ENCODE peak calls at places on chromosomes 7 and 10, in eight cellular contexts. One of them, this sample, is unnamed.

GRCh38 chr10:99450156-99450555 is 19.7 kb upstream of the GOT1 start:
- DNase-seq in C1 segment of cervical spinal cord: no peak
- DNase-seq in CD4-positive, alpha-beta memory T cell: no peak
- DNase-seq in posterior cingulate gyrus: no peak
- DNase-seq in neural crest cell: no peak
- DNase-seq in DMS153: no peak
- DNase-seq in GM13976: no peak
- DNase-seq in T-helper 2 cell: no peak
- DNase-seq in this sample: no peak

GRCh38 chr10:29102636-29103035 is 186.2 kb upstream of the LYZL1 start:
- DNase-seq in CD4-positive, alpha-beta memory T cell: no peak
- DNase-seq in posterior cingulate gyrus: no peak
- DNase-seq in T-helper 2 cell: no peak
- DNase-seq in neural crest cell: no peak
- DNase-seq in DMS153: no peak
- DNase-seq in GM13976: no peak
- DNase-seq in C1 segment of cervical spinal cord: no peak
- DNase-seq in this sample: no peak

GRCh38 chr7:46559194-46559576 is 638.1 kb upstream of the IGFBP3 start:
- DNase-seq in neural crest cell: no peak
- DNase-seq in C1 segment of cervical spinal cord: no peak
- DNase-seq in posterior cingulate gyrus: no peak
- DNase-seq in GM13976: no peak
- DNase-seq in CD4-positive, alpha-beta memory T cell: no peak
- DNase-seq in DMS153: no peak
- DNase-seq in T-helper 2 cell: no peak
- DNase-seq in this sample: no peak

GRCh38 chr7:521221-522070 is 1.8 kb upstream of the PDGFA start:
- DNase-seq in posterior cingulate gyrus: no peak
- DNase-seq in CD4-positive, alpha-beta memory T cell: no peak
- DNase-seq in GM13976: peak; percentile 84
- DNase-seq in DMS153: no peak
- DNase-seq in C1 segment of cervical spinal cord: no peak
- DNase-seq in neural crest cell: peak; percentile 38
- DNase-seq in T-helper 2 cell: no peak
- DNase-seq in this sample: peak; percentile 77

GRCh38 chr10:21021843-21022594 is 124.9 kb upstream of the NEBL start:
- DNase-seq in DMS153: no peak
- DNase-seq in GM13976: no peak
- DNase-seq in posterior cingulate gyrus: no peak
- DNase-seq in C1 segment of cervical spinal cord: no peak
- DNase-seq in CD4-positive, alpha-beta memory T cell: no peak
- DNase-seq in neural crest cell: no peak
- DNase-seq in T-helper 2 cell: no peak
- DNase-seq in this sample: no peak

GRCh38 chr10:86960003-86960862 is 1.8 kb downstream of the SNCG start:
- DNase-seq in T-helper 2 cell: peak; percentile 24
- DNase-seq in GM13976: peak; percentile 88
- DNase-seq in posterior cingulate gyrus: no peak
- DNase-seq in C1 segment of cervical spinal cord: no peak
- DNase-seq in CD4-positive, alpha-beta memory T cell: peak; percentile 42
- DNase-seq in neural crest cell: peak; percentile 48
- DNase-seq in DMS153: no peak
- DNase-seq in this sample: peak; percentile 71

GRCh38 chr10:50432206-50432605 is 180.9 kb upstream of the ASAH2 start:
- DNase-seq in T-helper 2 cell: no peak
- DNase-seq in posterior cingulate gyrus: no peak
- DNase-seq in C1 segment of cervical spinal cord: no peak
- DNase-seq in DMS153: no peak
- DNase-seq in neural crest cell: no peak
- DNase-seq in CD4-positive, alpha-beta memory T cell: no peak
- DNase-seq in GM13976: no peak
- DNase-seq in this sample: no peak

GRCh38 chr10:30359373-30360206 is 10.5 kb upstream of the MTPAP start:
- DNase-seq in posterior cingulate gyrus: peak; percentile 57
- DNase-seq in CD4-positive, alpha-beta memory T cell: peak; percentile 43
- DNase-seq in T-helper 2 cell: peak; percentile 19
- DNase-seq in C1 segment of cervical spinal cord: peak; percentile 2
- DNase-seq in GM13976: peak; percentile 79
- DNase-seq in DMS153: no peak
- DNase-seq in neural crest cell: peak; percentile 72
- DNase-seq in this sample: peak; percentile 87

GRCh38 chr7:140230517-140230861 is 53.7 kb upstream of the KDM7A start:
- DNase-seq in GM13976: peak; percentile 55
- DNase-seq in DMS153: no peak
- DNase-seq in T-helper 2 cell: peak; percentile 74
- DNase-seq in CD4-positive, alpha-beta memory T cell: peak; percentile 72
- DNase-seq in neural crest cell: no peak
- DNase-seq in posterior cingulate gyrus: no peak
- DNase-seq in C1 segment of cervical spinal cord: no peak
- DNase-seq in this sample: no peak

GRCh38 chr7:99379043-99379577 is 4.6 kb downstream of the ARPC1B start:
- DNase-seq in GM13976: no peak
- DNase-seq in DMS153: no peak
- DNase-seq in C1 segment of cervical spinal cord: no peak
- DNase-seq in T-helper 2 cell: peak; percentile 67
- DNase-seq in neural crest cell: no peak
- DNase-seq in CD4-positive, alpha-beta memory T cell: peak; percentile 62
- DNase-seq in posterior cingulate gyrus: no peak
- DNase-seq in this sample: no peak

GRCh38 chr7:38630720-38631673 is at the start of gene AMPH:
- DNase-seq in T-helper 2 cell: no peak
- DNase-seq in C1 segment of cervical spinal cord: no peak
- DNase-seq in GM13976: peak; percentile 28
- DNase-seq in neural crest cell: peak; percentile 71
- DNase-seq in CD4-positive, alpha-beta memory T cell: no peak
- DNase-seq in posterior cingulate gyrus: peak; percentile 29
- DNase-seq in DMS153: peak; percentile 43
- DNase-seq in this sample: peak; percentile 90

GRCh38 chr7:78752554-78752953 is 700.9 kb downstream of the MAGI2 start:
- DNase-seq in posterior cingulate gyrus: no peak
- DNase-seq in C1 segment of cervical spinal cord: no peak
- DNase-seq in CD4-positive, alpha-beta memory T cell: no peak
- DNase-seq in DMS153: no peak
- DNase-seq in GM13976: no peak
- DNase-seq in neural crest cell: no peak
- DNase-seq in T-helper 2 cell: no peak
- DNase-seq in this sample: no peak

GRCh38 chr10:119197921-119198320 is 9.4 kb upstream of the GRK5 start:
- DNase-seq in C1 segment of cervical spinal cord: no peak
- DNase-seq in posterior cingulate gyrus: no peak
- DNase-seq in DMS153: no peak
- DNase-seq in neural crest cell: no peak
- DNase-seq in CD4-positive, alpha-beta memory T cell: no peak
- DNase-seq in T-helper 2 cell: no peak
- DNase-seq in GM13976: no peak
- DNase-seq in this sample: no peak

GRCh38 chr7:149854611-149855367 is 16.6 kb downstream of the ZNF862 start:
- DNase-seq in GM13976: no peak
- DNase-seq in neural crest cell: no peak
- DNase-seq in T-helper 2 cell: no peak
- DNase-seq in DMS153: peak; percentile 89
- DNase-seq in posterior cingulate gyrus: no peak
- DNase-seq in C1 segment of cervical spinal cord: no peak
- DNase-seq in CD4-positive, alpha-beta memory T cell: no peak
- DNase-seq in this sample: peak; percentile 64

GRCh38 chr7:142739927-142740492 is 9.3 kb upstream of the PRSS1 start:
- DNase-seq in DMS153: no peak
- DNase-seq in posterior cingulate gyrus: no peak
- DNase-seq in T-helper 2 cell: no peak
- DNase-seq in neural crest cell: no peak
- DNase-seq in C1 segment of cervical spinal cord: no peak
- DNase-seq in GM13976: no peak
- DNase-seq in CD4-positive, alpha-beta memory T cell: no peak
- DNase-seq in this sample: no peak

GRCh38 chr7:94239661-94240234 is 154.9 kb upstream of the COL1A2 start:
- DNase-seq in DMS153: no peak
- DNase-seq in C1 segment of cervical spinal cord: no peak
- DNase-seq in T-helper 2 cell: no peak
- DNase-seq in posterior cingulate gyrus: no peak
- DNase-seq in CD4-positive, alpha-beta memory T cell: no peak
- DNase-seq in neural crest cell: no peak
- DNase-seq in GM13976: no peak
- DNase-seq in this sample: no peak

GRCh38 chr7:30116771-30117170 is 18.0 kb upstream of the MTURN start:
- DNase-seq in DMS153: no peak
- DNase-seq in CD4-positive, alpha-beta memory T cell: no peak
- DNase-seq in posterior cingulate gyrus: no peak
- DNase-seq in GM13976: no peak
- DNase-seq in T-helper 2 cell: no peak
- DNase-seq in C1 segment of cervical spinal cord: no peak
- DNase-seq in neural crest cell: no peak
- DNase-seq in this sample: no peak

GRCh38 chr10:93081834-93082233 is 8.1 kb downstream of the CYP26A1 start:
- DNase-seq in GM13976: no peak
- DNase-seq in T-helper 2 cell: no peak
- DNase-seq in C1 segment of cervical spinal cord: no peak
- DNase-seq in CD4-positive, alpha-beta memory T cell: no peak
- DNase-seq in neural crest cell: no peak
- DNase-seq in DMS153: no peak
- DNase-seq in posterior cingulate gyrus: no peak
- DNase-seq in this sample: no peak

GRCh38 chr7:157032644-157033482 is 22.4 kb upstream of the MNX1 start:
- DNase-seq in DMS153: no peak
- DNase-seq in T-helper 2 cell: no peak
- DNase-seq in C1 segment of cervical spinal cord: no peak
- DNase-seq in neural crest cell: no peak
- DNase-seq in CD4-positive, alpha-beta memory T cell: no peak
- DNase-seq in posterior cingulate gyrus: no peak
- DNase-seq in GM13976: no peak
- DNase-seq in this sample: no peak

GRCh38 chr10:81876253-81876731 is 1.3 kb downstream of the NRG3 start:
- DNase-seq in posterior cingulate gyrus: no peak
- DNase-seq in T-helper 2 cell: no peak
- DNase-seq in C1 segment of cervical spinal cord: no peak
- DNase-seq in neural crest cell: peak; percentile 25
- DNase-seq in GM13976: peak; percentile 23
- DNase-seq in DMS153: no peak
- DNase-seq in CD4-positive, alpha-beta memory T cell: no peak
- DNase-seq in this sample: peak; percentile 72

GRCh38 chr10:51658075-51658474 is 41.3 kb downstream of the CSTF2T start:
- DNase-seq in GM13976: no peak
- DNase-seq in DMS153: no peak
- DNase-seq in neural crest cell: no peak
- DNase-seq in CD4-positive, alpha-beta memory T cell: no peak
- DNase-seq in posterior cingulate gyrus: no peak
- DNase-seq in T-helper 2 cell: no peak
- DNase-seq in C1 segment of cervical spinal cord: no peak
- DNase-seq in this sample: no peak

GRCh38 chr10:15344876-15345285 is 26.2 kb downstream of the FAM171A1 start:
- DNase-seq in neural crest cell: peak; percentile 9
- DNase-seq in DMS153: peak; percentile 38
- DNase-seq in T-helper 2 cell: no peak
- DNase-seq in posterior cingulate gyrus: no peak
- DNase-seq in CD4-positive, alpha-beta memory T cell: no peak
- DNase-seq in C1 segment of cervical spinal cord: peak; percentile 47
- DNase-seq in GM13976: no peak
- DNase-seq in this sample: no peak

GRCh38 chr10:85851300-85851699 is 515.3 kb downstream of the GRID1 start:
- DNase-seq in T-helper 2 cell: no peak
- DNase-seq in neural crest cell: no peak
- DNase-seq in CD4-positive, alpha-beta memory T cell: no peak
- DNase-seq in C1 segment of cervical spinal cord: no peak
- DNase-seq in GM13976: no peak
- DNase-seq in DMS153: no peak
- DNase-seq in posterior cingulate gyrus: no peak
- DNase-seq in this sample: no peak

This sample was measured in ecto neural progenitor cell.